ENCODE peak calls at places on chromosomes 7 and 10, in five cellular contexts. L is mesendoderm, X is IMR-90, G is trophoblast cell, S is neuronal stem cell. Q is an unnamed sample.
A peak's percentile ranks its signal among the peaks of the same experiment; 100 is the strongest.

GRCh38 chr7:151585744-151586424 is 66.2 kb upstream of the RHEB start:
- DNase-seq in L (no peak), X (no peak), G (no peak), S (no peak), Q (no peak)

GRCh38 chr10:27190508-27190907 is 35.4 kb downstream of the MASTL start:
- DNase-seq in L (no peak), X (no peak), G (no peak), S (no peak), Q (no peak)

GRCh38 chr7:116180302-116180701 is 30.0 kb upstream of the TES start:
- DNase-seq in L (peak; percentile 79), X (peak; percentile 68), G (no peak), S (peak; percentile 18), Q (no peak)

GRCh38 chr10:14736043-14736442 is 38.7 kb downstream of the FAM107B start:
- DNase-seq in L (no peak), X (no peak), G (no peak), S (no peak), Q (no peak)

GRCh38 chr10:18918545-18918944 is 130.1 kb upstream of the MALRD1 start:
- DNase-seq in L (no peak), X (peak; percentile 98), G (peak; percentile 85), S (no peak), Q (no peak)

GRCh38 chr7:125908714-125909113 is 979.1 kb upstream of the POT1 start:
- DNase-seq in L (no peak), X (no peak), G (no peak), S (no peak), Q (no peak)

GRCh38 chr10:31149835-31150512 is 118.3 kb upstream of the ZNF438 start:
- DNase-seq in L (no peak), X (no peak), G (no peak), S (no peak), Q (no peak)

GRCh38 chr10:72109619-72110215 is 21.4 kb upstream of the SPOCK2 start:
- DNase-seq in L (no peak), X (no peak), G (peak; percentile 78), S (no peak), Q (no peak)

GRCh38 chr10:77532068-77532467 is 105.5 kb downstream of the KCNMA1 start:
- DNase-seq in L (no peak), X (peak; percentile 90), G (no peak), S (no peak), Q (no peak)

GRCh38 chr10:74842301-74842700 is 15.9 kb downstream of the KAT6B start:
- DNase-seq in L (no peak), X (peak; percentile 37), G (no peak), S (no peak), Q (no peak)

GRCh38 chr7:54546081-54546985 is 4.2 kb downstream of the VSTM2A start:
- DNase-seq in L (peak; percentile 86), X (no peak), G (no peak), S (peak; percentile 61), Q (peak; percentile 85)

GRCh38 chr10:123559066-123559822 is 106.9 kb upstream of the GPR26 start:
- DNase-seq in L (peak; percentile 74), X (peak; percentile 31), G (peak; percentile 64), S (peak; percentile 65), Q (peak; percentile 86)

GRCh38 chr7:116704650-116705049 is 32.7 kb downstream of the MET start:
- DNase-seq in L (no peak), X (no peak), G (no peak), S (no peak), Q (no peak)

GRCh38 chr7:78080811-78081210 is 282.2 kb downstream of the PHTF2 start:
- DNase-seq in L (no peak), X (peak; percentile 35), G (no peak), S (no peak), Q (no peak)

GRCh38 chr10:100830728-100831110 is 82.0 kb upstream of the SLF2 start:
- DNase-seq in L (no peak), X (no peak), G (no peak), S (no peak), Q (no peak)

GRCh38 chr10:100829103-100829870 is 83.5 kb upstream of the SLF2 start:
- DNase-seq in L (peak; percentile 50), X (no peak), G (no peak), S (no peak), Q (no peak)

GRCh38 chr10:100831742-100832141 is 81.0 kb upstream of the SLF2 start:
- DNase-seq in L (no peak), X (no peak), G (no peak), S (no peak), Q (no peak)

GRCh38 chr10:100828744-100829102 is 83.3 kb downstream of the PAX2 start:
- DNase-seq in L (peak; percentile 44), X (no peak), G (no peak), S (no peak), Q (no peak)

GRCh38 chr10:100829933-100830727 is 82.6 kb upstream of the SLF2 start:
- DNase-seq in L (peak; percentile 31), X (no peak), G (no peak), S (no peak), Q (peak; percentile 53)
- H2AK5ac ChIP-seq in L (no peak overlapping the region), X (no peak overlapping the region), G (no peak overlapping the region), S (peak overlapping the region; percentile 17), Q (no peak overlapping the region)

DNA sequence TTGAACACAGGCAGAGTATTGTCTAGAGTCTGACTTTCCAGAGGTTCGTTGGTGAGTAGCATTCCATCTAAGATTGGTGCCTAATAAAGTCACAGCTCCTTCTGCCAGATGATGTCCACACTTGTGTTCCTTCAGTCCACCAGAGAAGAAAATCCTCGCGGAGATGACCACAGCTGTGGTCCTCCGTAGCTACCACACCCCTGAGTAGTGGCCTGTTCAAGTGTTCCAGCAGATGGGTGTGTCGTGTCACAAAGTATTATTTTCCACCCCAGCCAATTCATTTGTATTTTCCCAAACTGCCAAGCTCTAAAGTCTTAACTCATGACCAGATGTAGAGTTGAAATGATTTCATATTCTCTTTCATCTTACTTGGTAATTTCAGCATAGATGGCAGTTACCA is 251.3 kb upstream of the TCF7L2 start:
- DNase-seq in L (no peak), X (no peak), G (no peak), S (no peak), Q (no peak)
- H2AK5ac ChIP-seq in L (no peak overlapping the region), X (no peak overlapping the region), G (no peak overlapping the region), S (no peak overlapping the region), Q (no peak overlapping the region)

GRCh38 chr7:99111591-99111990 is 32.3 kb downstream of the SMURF1 start:
- DNase-seq in L (no peak), X (no peak), G (no peak), S (no peak), Q (no peak)
- H2AK5ac ChIP-seq in L (no peak overlapping the region), X (no peak overlapping the region), G (no peak overlapping the region), S (no peak overlapping the region), Q (no peak overlapping the region)

GRCh38 chr7:822692-823276 is 9.5 kb upstream of the SUN1 start:
- DNase-seq in L (peak; percentile 70), X (no peak), G (no peak), S (no peak), Q (peak; percentile 68)
- H2AK5ac ChIP-seq in L (no peak overlapping the region), X (peak overlapping the region; percentile 35), G (no peak overlapping the region), S (no peak overlapping the region), Q (no peak overlapping the region)

GRCh38 chr10:76282122-76283030 is 851.0 kb downstream of the LRMDA start:
- DNase-seq in L (no peak), X (peak; percentile 69), G (no peak), S (no peak), Q (no peak)
- H2AK5ac ChIP-seq in L (no peak overlapping the region), X (peak overlapping the region; percentile 0), G (no peak overlapping the region), S (no peak overlapping the region), Q (no peak overlapping the region)

GRCh38 chr7:2815523-2816240 is 28.4 kb downstream of the GNA12 start:
- DNase-seq in L (no peak), X (no peak), G (no peak), S (no peak), Q (no peak)
- H2AK5ac ChIP-seq in L (no peak overlapping the region), X (peak overlapping the region; percentile 59), G (peak overlapping the region; percentile 88), S (no peak overlapping the region), Q (peak overlapping the region; percentile 96)

Q was measured in H9.